ENCODE peak calls at places on chromosomes 5 and 9, in eight cellular contexts. E is HTR-8/SVneo; D is left cardiac atrium; Z is T follicular helper cell; U is left colon; H is activated T-helper 1 cell treated with anti-CD3 and anti-CD28 coated beads, Interleukin-2, amount 50 U/mL, for 16 hours; W is NCI-H446 treated with DMSO at 0.1 percent for 48 hours; Y is AG04450. V is an unnamed sample.

GRCh38 chr9:83011611-83012010 is 51.3 kb downstream of the RASEF start:
- DNase-seq in E (no peak), D (no peak), Z (no peak), U (no peak), H (no peak), W (no peak), Y (no peak), V (no peak)

GRCh38 chr5:149325166-149325735 is 20.0 kb upstream of the GRPEL2 start:
- DNase-seq in E (peak; percentile 36), D (no peak), Z (no peak), U (no peak), H (no peak), W (no peak), Y (no peak), V (no peak)

GRCh38 chr9:35911690-35912089 is 2.4 kb downstream of the SPAAR start:
- DNase-seq in E (no peak), D (peak; percentile 42), Z (no peak), U (no peak), H (no peak), W (no peak), Y (no peak), V (no peak)

GRCh38 chr5:73691301-73691700 is 65.3 kb downstream of the ARHGEF28 start:
- DNase-seq in E (no peak), D (no peak), Z (no peak), U (no peak), H (no peak), W (no peak), Y (no peak), V (no peak)

GRCh38 chr9:114389612-114390368 is 2.0 kb upstream of the AKNA start:
- DNase-seq in E (no peak), D (no peak), Z (no peak), U (no peak), H (no peak), W (no peak), Y (no peak), V (no peak)

GRCh38 chr9:115997923-115998322 is 155.7 kb upstream of the PAPPA start:
- DNase-seq in E (no peak), D (no peak), Z (no peak), U (no peak), H (no peak), W (no peak), Y (peak; percentile 48), V (no peak)

GRCh38 chr9:34338664-34339063 is 9.3 kb downstream of the NUDT2 start:
- DNase-seq in E (no peak), D (no peak), Z (no peak), U (no peak), H (no peak), W (no peak), Y (no peak), V (no peak)

GRCh38 chr9:83473488-83473971 is 64.7 kb downstream of the FRMD3 start:
- DNase-seq in E (no peak), D (no peak), Z (no peak), U (no peak), H (no peak), W (no peak), Y (no peak), V (no peak)

GRCh38 chr5:176548967-176549444 is at the start of gene CDHR2:
- DNase-seq in E (no peak), D (no peak), Z (no peak), U (peak; percentile 71), H (no peak), W (no peak), Y (no peak), V (no peak)

GRCh38 chr9:69120380-69121154 is 53.5 kb upstream of the TJP2 start:
- DNase-seq in E (peak; percentile 74), D (peak; percentile 34), Z (no peak), U (peak; percentile 95), H (no peak), W (no peak), Y (no peak), V (peak; percentile 72)

GRCh38 chr5:77087484-77088291 is 603 bp upstream of the ZBED3 start:
- DNase-seq in E (no peak), D (peak; percentile 39), Z (no peak), U (peak; percentile 45), H (no peak), W (peak; percentile 66), Y (no peak), V (no peak)

GRCh38 chr9:91043786-91044185 is 242.2 kb downstream of the SYK start:
- DNase-seq in E (no peak), D (no peak), Z (no peak), U (no peak), H (no peak), W (no peak), Y (no peak), V (no peak)

GRCh38 chr5:5289537-5289936 is 132.9 kb upstream of the ICE1 start:
- DNase-seq in E (no peak), D (no peak), Z (no peak), U (no peak), H (no peak), W (no peak), Y (no peak), V (no peak)

GRCh38 chr5:124580925-124581821 is 165.3 kb downstream of the ZNF608 start:
- DNase-seq in E (no peak), D (peak; percentile 35), Z (no peak), U (no peak), H (no peak), W (no peak), Y (no peak), V (no peak)

GRCh38 chr5:62614355-62614754 is 35.7 kb downstream of the LRRC70 start:
- DNase-seq in E (no peak), D (no peak), Z (no peak), U (no peak), H (no peak), W (no peak), Y (no peak), V (no peak)

GRCh38 chr9:137694962-137695875 is 76.4 kb downstream of the EHMT1 start:
- DNase-seq in E (peak; percentile 42), D (peak; percentile 45), Z (no peak), U (no peak), H (no peak), W (no peak), Y (no peak), V (no peak)

GRCh38 chr9:129885018-129885669 is 49.9 kb downstream of the USP20 start:
- DNase-seq in E (no peak), D (peak; percentile 43), Z (no peak), U (peak; percentile 58), H (no peak), W (no peak), Y (no peak), V (no peak)

GRCh38 chr5:34959323-34959722 is 30.0 kb downstream of the DNAJC21 start:
- DNase-seq in E (peak; percentile 44), D (no peak), Z (no peak), U (no peak), H (no peak), W (no peak), Y (peak; percentile 34), V (no peak)

GRCh38 chr5:103624748-103625147 is 62.2 kb upstream of the NUDT12 start:
- DNase-seq in E (no peak), D (peak; percentile 21), Z (no peak), U (no peak), H (no peak), W (no peak), Y (no peak), V (no peak)

GRCh38 chr5:36193746-36194145 is 41.8 kb downstream of the SKP2 start:
- DNase-seq in E (no peak), D (no peak), Z (no peak), U (no peak), H (no peak), W (no peak), Y (no peak), V (no peak)

GRCh38 chr5:174793076-174793475 is 68.7 kb downstream of the MSX2 start:
- DNase-seq in E (no peak), D (no peak), Z (no peak), U (no peak), H (no peak), W (no peak), Y (no peak), V (no peak)

GRCh38 chr5:111308951-111309350 is 84.8 kb downstream of the CAMK4 start:
- DNase-seq in E (no peak), D (no peak), Z (no peak), U (no peak), H (no peak), W (no peak), Y (no peak), V (no peak)

GRCh38 chr5:180360078-180360957 is 7.2 kb upstream of the GFPT2 start:
- DNase-seq in E (no peak), D (no peak), Z (no peak), U (no peak), H (no peak), W (no peak), Y (no peak), V (no peak)

GRCh38 chr9:134556531-134557068 is 85.0 kb upstream of the COL5A1 start:
- DNase-seq in E (no peak), D (no peak), Z (no peak), U (peak; percentile 15), H (no peak), W (no peak), Y (no peak), V (no peak)

GRCh38 chr9:88418715-88419540 is 30.7 kb downstream of the SPIN1 start:
- DNase-seq in E (no peak), D (no peak), Z (no peak), U (no peak), H (no peak), W (no peak), Y (no peak), V (no peak)

GRCh38 chr5:71782393-71782770 is 63.3 kb downstream of the CARTPT start:
- DNase-seq in E (no peak), D (no peak), Z (no peak), U (no peak), H (no peak), W (no peak), Y (no peak), V (no peak)

GRCh38 chr5:72517961-72518690 is 10.9 kb upstream of the ZNF366 start:
- DNase-seq in E (no peak), D (peak; percentile 66), Z (no peak), U (peak; percentile 49), H (no peak), W (no peak), Y (no peak), V (no peak)

GRCh38 chr9:75889977-75890540 is 414 bp upstream of the PCSK5 start:
- DNase-seq in E (peak; percentile 32), D (peak; percentile 36), Z (no peak), U (peak; percentile 57), H (no peak), W (no peak), Y (peak; percentile 15), V (peak; percentile 44)

GRCh38 chr9:130847306-130848217 is 12.5 kb downstream of the ABL1 start:
- DNase-seq in E (no peak), D (peak; percentile 84), Z (no peak), U (peak; percentile 63), H (no peak), W (peak; percentile 53), Y (peak; percentile 97), V (no peak)

GRCh38 chr5:94440015-94440414 is 178.4 kb downstream of the KIAA0825 start:
- DNase-seq in E (no peak), D (no peak), Z (no peak), U (no peak), H (no peak), W (no peak), Y (no peak), V (no peak)

GRCh38 chr9:104580562-104580961 is 11.6 kb downstream of the OR13C8 start:
- DNase-seq in E (no peak), D (no peak), Z (no peak), U (no peak), H (no peak), W (no peak), Y (no peak), V (no peak)